ENCODE peak calls at places on chromosomes 1 and 21, in six cellular contexts. Y, Z, N, D, S and P are unnamed samples.

GRCh38 chr1:43348809-43349593 is 9.8 kb upstream of the CDC20 start:
- DNase-seq in Y (peak), Z (peak), N (peak), D (peak), S (peak), P (peak)

GRCh38 chr1:46556822-46557221 is 5.4 kb upstream of the KNCN start:
- DNase-seq in Y (no peak), Z (no peak), N (no peak), D (no peak), S (peak), P (no peak)

GRCh38 chr1:152502496-152503180 is 8.0 kb upstream of the LCE5A start:
- DNase-seq in Y (no peak), Z (no peak), N (no peak), D (no peak), S (no peak), P (no peak)

GRCh38 chr1:7640350-7640749 is 130.7 kb upstream of the VAMP3 start:
- DNase-seq in Y (no peak), Z (no peak), N (no peak), D (no peak), S (no peak), P (no peak)

GRCh38 chr1:17440827-17441168 is 1.3 kb upstream of the RCC2 start:
- DNase-seq in Y (no peak), Z (no peak), N (no peak), D (no peak), S (no peak), P (no peak)

GRCh38 chr1:56113679-56114078 is 465.7 kb downstream of the PLPP3 start:
- DNase-seq in Y (no peak), Z (no peak), N (no peak), D (no peak), S (no peak), P (no peak)

GRCh38 chr21:37435120-37435519 is 68.5 kb downstream of the DYRK1A start:
- DNase-seq in Y (peak), Z (peak), N (no peak), D (peak), S (peak), P (no peak)

GRCh38 chr1:8844421-8845063 is 27.1 kb upstream of the RERE start:
- DNase-seq in Y (no peak), Z (no peak), N (peak), D (no peak), S (no peak), P (no peak)

GRCh38 chr1:152225678-152226077 is 1.7 kb upstream of the HRNR start:
- DNase-seq in Y (no peak), Z (no peak), N (no peak), D (no peak), S (no peak), P (no peak)

GRCh38 chr1:150562384-150563339 is 13.5 kb downstream of the ADAMTSL4 start:
- DNase-seq in Y (no peak), Z (no peak), N (no peak), D (peak), S (no peak), P (no peak)

GRCh38 chr1:182671779-182672486 is 12.5 kb downstream of the RGS8 start:
- DNase-seq in Y (no peak), Z (no peak), N (peak), D (no peak), S (no peak), P (no peak)

GRCh38 chr1:167627865-167628641 is 2.0 kb upstream of the RCSD1 start:
- DNase-seq in Y (no peak), Z (peak), N (no peak), D (peak), S (peak), P (peak)

GRCh38 chr1:223649222-223649621 is 16.3 kb downstream of the CAPN8 start:
- DNase-seq in Y (no peak), Z (no peak), N (no peak), D (no peak), S (no peak), P (no peak)

GRCh38 chr1:85049735-85050166 is 1.5 kb upstream of the MCOLN3 start:
- DNase-seq in Y (no peak), Z (no peak), N (no peak), D (peak), S (no peak), P (no peak)

GRCh38 chr1:54766726-54767125 is 2.4 kb upstream of the PARS2 start:
- DNase-seq in Y (no peak), Z (no peak), N (no peak), D (no peak), S (no peak), P (no peak)

GRCh38 chr1:68791800-68792199 is 294.9 kb upstream of the DEPDC1 start:
- DNase-seq in Y (no peak), Z (no peak), N (no peak), D (no peak), S (no peak), P (no peak)

GRCh38 chr1:211305044-211305443 is 21.6 kb upstream of the TRAF5 start:
- DNase-seq in Y (no peak), Z (no peak), N (no peak), D (no peak), S (no peak), P (no peak)

GRCh38 chr1:247204177-247204647 is 32.4 kb upstream of the ZNF124 start:
- DNase-seq in Y (no peak), Z (no peak), N (no peak), D (no peak), S (no peak), P (no peak)

GRCh38 chr1:57222307-57222706 is 201.6 kb downstream of the DAB1 start:
- DNase-seq in Y (no peak), Z (no peak), N (no peak), D (no peak), S (no peak), P (no peak)

GRCh38 chr1:4394366-4394765 is 260.0 kb upstream of the AJAP1 start:
- DNase-seq in Y (no peak), Z (no peak), N (no peak), D (no peak), S (no peak), P (no peak)

GRCh38 chr1:234605983-234606730 is 3.8 kb downstream of the IRF2BP2 start:
- DNase-seq in Y (no peak), Z (peak), N (peak), D (peak), S (peak), P (no peak)

GRCh38 chr1:16922885-16923431 is 1.2 kb downstream of the CROCC start:
- DNase-seq in Y (no peak), Z (no peak), N (no peak), D (no peak), S (no peak), P (no peak)

GRCh38 chr1:226643167-226643566 is 94.6 kb downstream of the STUM start:
- DNase-seq in Y (no peak), Z (peak), N (no peak), D (no peak), S (peak), P (no peak)

GRCh38 chr1:60569189-60569588 is 495.6 kb upstream of the C1orf87 start:
- DNase-seq in Y (no peak), Z (no peak), N (no peak), D (no peak), S (peak), P (no peak)

GRCh38 chr1:223143760-223144248 is 756 bp upstream of the TLR5 start:
- DNase-seq in Y (peak), Z (peak), N (no peak), D (peak), S (no peak), P (no peak)

GRCh38 chr1:100353073-100353801 is 931 bp downstream of the CDC14A start:
- DNase-seq in Y (peak), Z (peak), N (no peak), D (peak), S (peak), P (peak)

GRCh38 chr1:162035241-162035640 is 11.6 kb upstream of the OLFML2B start:
- DNase-seq in Y (no peak), Z (no peak), N (no peak), D (no peak), S (no peak), P (no peak)

GRCh38 chr1:14726606-14727005 is 128.1 kb downstream of the KAZN start:
- DNase-seq in Y (no peak), Z (no peak), N (no peak), D (no peak), S (no peak), P (no peak)

GRCh38 chr1:171251741-171252300 is 3.5 kb downstream of the FMO1 start:
- DNase-seq in Y (no peak), Z (peak), N (peak), D (no peak), S (no peak), P (no peak)

GRCh38 chr1:178870944-178871343 is at the start of gene ANGPTL1:
- DNase-seq in Y (no peak), Z (no peak), N (no peak), D (no peak), S (no peak), P (no peak)

GRCh38 chr1:223203011-223203410 is 60.0 kb upstream of the TLR5 start:
- DNase-seq in Y (no peak), Z (no peak), N (no peak), D (no peak), S (no peak), P (no peak)